ENCODE peak calls at places on chromosomes 4 and X, in seven cellular contexts. X is neural progenitor cell; A is EH; U is NCI-H446 treated with DMSO at 0.1 percent for 48 hours; C is progenitor cell of endocrine pancreas; B is CD4-positive, alpha-beta memory T cell; G is mesothelial cell of epicardium. V is an unnamed sample.
A peak's percentile ranks its signal among the peaks of the same experiment; 100 is the strongest.

GRCh38 chr4:111556861-111557260 is 588.4 kb upstream of the FAM241A start:
- DNase-seq in C (no peak), B (no peak), G (no peak), X (no peak), U (no peak), A (no peak), V (no peak)

GRCh38 chrX:41238543-41238942 is 95.4 kb upstream of the DDX3X start:
- DNase-seq in G (no peak), B (no peak), X (no peak), C (no peak), A (peak; percentile 73), U (no peak), V (no peak)

GRCh38 chr4:180635276-180635675 is 1607.9 kb upstream of the TENM3 start:
- DNase-seq in C (no peak), U (no peak), B (no peak), G (no peak), A (no peak), X (peak; percentile 31), V (peak; percentile 66)

GRCh38 chr4:80173387-80173786 is 23.9 kb upstream of the PRDM8 start:
- DNase-seq in B (peak; percentile 85), A (peak; percentile 77), U (no peak), C (no peak), X (peak; percentile 32), G (no peak), V (no peak)

GRCh38 chr4:955161-955921 is 18.0 kb downstream of the DGKQ start:
- DNase-seq in U (no peak), B (no peak), C (no peak), G (no peak), A (no peak), X (no peak), V (no peak)

GRCh38 chr4:143773998-143774898 is 73.8 kb upstream of the FREM3 start:
- DNase-seq in C (peak; percentile 15), B (no peak), A (peak; percentile 62), G (no peak), U (peak; percentile 17), X (peak; percentile 73), V (peak; percentile 47)

GRCh38 chr4:184805462-184806245 is 20.1 kb downstream of the ACSL1 start:
- DNase-seq in A (no peak), C (no peak), U (no peak), X (no peak), G (no peak), B (no peak), V (no peak)

GRCh38 chr4:103046416-103047290 is 27.1 kb upstream of the SLC9B1 start:
- DNase-seq in X (peak; percentile 71), G (no peak), B (peak; percentile 47), C (peak; percentile 10), U (no peak), A (peak; percentile 53), V (peak; percentile 18)

GRCh38 chrX:118802857-118803256 is 20.8 kb upstream of the ZCCHC12 start:
- DNase-seq in U (no peak), A (peak; percentile 40), X (no peak), C (no peak), G (no peak), B (no peak), V (no peak)

GRCh38 chr4:3039706-3040366 is 34.5 kb downstream of the HTT-AS start:
- DNase-seq in A (no peak), U (no peak), B (no peak), G (no peak), X (no peak), C (no peak), V (no peak)

GRCh38 chr4:99655315-99656081 is 2.1 kb downstream of the C4orf54 start:
- DNase-seq in X (no peak), A (peak; percentile 86), C (no peak), G (no peak), U (peak; percentile 51), B (no peak), V (no peak)

GRCh38 chr4:128635939-128636551 is 173.5 kb upstream of the JADE1 start:
- DNase-seq in U (no peak), C (no peak), A (no peak), G (no peak), X (peak; percentile 18), B (no peak), V (peak; percentile 87)

GRCh38 chr4:102687373-102687981 is 73.3 kb downstream of the MANBA start:
- DNase-seq in U (no peak), A (peak; percentile 8), G (no peak), B (no peak), X (no peak), C (no peak), V (no peak)

GRCh38 chr4:53463340-53463739 is 85.9 kb downstream of the FIP1L1 start:
- DNase-seq in B (no peak), A (peak; percentile 16), X (no peak), C (no peak), G (no peak), U (no peak), V (no peak)

GRCh38 chr4:39096847-39097246 is 34.8 kb downstream of the KLHL5 start:
- DNase-seq in C (no peak), A (no peak), X (no peak), B (no peak), U (no peak), G (no peak), V (no peak)

GRCh38 chrX:140163376-140164159 is 198.2 kb upstream of the CXorf66 start:
- DNase-seq in G (no peak), X (no peak), B (no peak), A (no peak), C (no peak), U (no peak), V (no peak)

GRCh38 chrX:153782871-153783270 is 2.0 kb downstream of the SRPK3 start:
- DNase-seq in B (no peak), A (no peak), C (no peak), U (no peak), G (no peak), X (no peak), V (no peak)

GRCh38 chrX:31423575-31424284 is 351.9 kb upstream of the FTHL17 start:
- DNase-seq in B (no peak), G (peak; percentile 40), C (no peak), U (peak; percentile 12), X (peak; percentile 60), A (peak; percentile 71), V (peak; percentile 59)

GRCh38 chrX:46884799-46885198 is 27.4 kb upstream of the JADE3 start:
- DNase-seq in G (no peak), C (no peak), X (no peak), B (no peak), A (no peak), U (no peak), V (no peak)

GRCh38 chr4:140115140-140115539 is 38.8 kb downstream of the MAML3 start:
- DNase-seq in C (no peak), A (no peak), B (no peak), X (no peak), G (no peak), U (no peak), V (no peak)

GRCh38 chrX:40262641-40263560 is 165.1 kb upstream of the BCOR start:
- DNase-seq in X (no peak), C (no peak), B (no peak), U (no peak), A (peak; percentile 86), G (no peak), V (peak; percentile 47)

GRCh38 chr4:105765690-105766407 is 57.3 kb downstream of the GSTCD start:
- DNase-seq in A (peak; percentile 89), X (no peak), G (no peak), U (peak; percentile 12), B (no peak), C (no peak), V (peak; percentile 70)

GRCh38 chrX:149527705-149528104 is 13.1 kb upstream of the EOLA1 start:
- DNase-seq in A (peak; percentile 40), U (no peak), X (peak; percentile 11), B (peak; percentile 54), G (no peak), C (no peak), V (peak; percentile 53)